ENCODE peak calls at places on chromosomes 2 and 18, in six cellular contexts. R is upper lobe of right lung; J is kidney; I is T-helper 17 cell; L is activated T-helper 1 cell treated with anti-CD3 and anti-CD28 coated beads, Interleukin-12 subunit alpha, Interleukin-12 subunit beta, Interleukin-2, Interleukin-4 antibody, amounts not matched to agents 30 ng/mL and 10 ng/mL and 1 ng/mL, durations not matched to agents 14 hours and 24 hours and 36 hours; P is type B pancreatic cell. H is an unnamed sample.

GRCh38 chr2:165428996-165429395 is 40.5 kb upstream of the CSRNP3 start:
- DNase-seq in R (no peak), J (no peak), I (no peak), L (no peak), P (no peak), H (no peak)

GRCh38 chr2:23066701-23067100 is 318.3 kb upstream of the KLHL29 start:
- DNase-seq in R (no peak), J (no peak), I (no peak), L (no peak), P (no peak), H (no peak)

GRCh38 chr2:127000194-127000593 is 101.5 kb downstream of the TEX51 start:
- DNase-seq in R (no peak), J (no peak), I (no peak), L (no peak), P (no peak), H (no peak)

GRCh38 chr2:109386004-109386695 is 227.6 kb downstream of the SEPTIN10 start:
- DNase-seq in R (peak), J (peak), I (no peak), L (no peak), P (no peak), H (no peak)

GRCh38 chr18:79422022-79422782 is 26.5 kb downstream of the NFATC1 start:
- DNase-seq in R (no peak), J (peak), I (no peak), L (no peak), P (no peak), H (no peak)

GRCh38 chr2:3774336-3774735 is 71.0 kb downstream of the DCDC2C start:
- DNase-seq in R (no peak), J (no peak), I (no peak), L (no peak), P (no peak), H (no peak)

GRCh38 chr2:124248366-124248765 is 223.3 kb downstream of the CNTNAP5 start:
- DNase-seq in R (no peak), J (no peak), I (no peak), L (no peak), P (no peak), H (no peak)

GRCh38 chr2:145687445-145688104 is 1167.7 kb upstream of the ZEB2 start:
- DNase-seq in R (no peak), J (no peak), I (no peak), L (no peak), P (no peak), H (no peak)

GRCh38 chr18:3441290-3441689 is 8.7 kb upstream of the TGIF1 start:
- DNase-seq in R (no peak), J (no peak), I (no peak), L (no peak), P (no peak), H (no peak)

GRCh38 chr18:47184419-47185050 is 8.4 kb upstream of the IER3IP1 start:
- DNase-seq in R (peak), J (no peak), I (no peak), L (no peak), P (no peak), H (no peak)

GRCh38 chr18:35389095-35389618 is 12.0 kb upstream of the ZNF396 start:
- DNase-seq in R (no peak), J (no peak), I (no peak), L (no peak), P (no peak), H (no peak)

GRCh38 chr2:126664234-126664633 is 8.3 kb downstream of the GYPC start:
- DNase-seq in R (no peak), J (no peak), I (no peak), L (peak), P (no peak), H (peak)

GRCh38 chr2:10414000-10414451 is 34.1 kb downstream of the ODC1 start:
- DNase-seq in R (no peak), J (no peak), I (no peak), L (no peak), P (no peak), H (no peak)

GRCh38 chr2:816278-816677 is 134.4 kb upstream of the SNTG2 start:
- DNase-seq in R (no peak), J (no peak), I (no peak), L (no peak), P (no peak), H (no peak)

GRCh38 chr2:166805753-166806152 is 82.5 kb upstream of the XIRP2 start:
- DNase-seq in R (no peak), J (no peak), I (no peak), L (no peak), P (no peak), H (no peak)

GRCh38 chr2:219469186-219469724 is 29.4 kb upstream of the GMPPA start:
- DNase-seq in R (no peak), J (no peak), I (no peak), L (no peak), P (no peak), H (no peak)

GRCh38 chr2:212897296-212897695 is 254.1 kb downstream of the IKZF2 start:
- DNase-seq in R (no peak), J (no peak), I (no peak), L (no peak), P (no peak), H (no peak)

GRCh38 chr2:165778187-165778556 is 15.9 kb downstream of the GALNT3 start:
- DNase-seq in R (no peak), J (no peak), I (no peak), L (no peak), P (no peak), H (no peak)

GRCh38 chr2:27245116-27245515 is 17.7 kb downstream of the SLC30A3 start:
- DNase-seq in R (no peak), J (no peak), I (no peak), L (no peak), P (no peak), H (no peak)

GRCh38 chr2:154459286-154459685 is 239.2 kb upstream of the KCNJ3 start:
- DNase-seq in R (no peak), J (no peak), I (no peak), L (no peak), P (no peak), H (no peak)

GRCh38 chr2:64773461-64774118 is 119.9 kb upstream of the SERTAD2 start:
- DNase-seq in R (no peak), J (no peak), I (no peak), L (no peak), P (no peak), H (no peak)

H was measured in natural killer cell treated with Interleukin-12 subunit alpha and Interleukin-12 subunit beta and Interleukin-15 and Interleukin-18, amount 100 ng/mL, for 72 hours.